ENCODE peak calls at places on chromosome 9, in ten cellular contexts. One of them, this sample, is unnamed.
A peak's percentile ranks its signal among the peaks of the same experiment; 100 is the strongest.

GRCh38 chr9:106994463-106994862 is 131.5 kb downstream of the ZNF462 start:
- DNase-seq in coronary artery: no peak
- DNase-seq in epithelial cell of proximal tubule: no peak
- DNase-seq in neuronal stem cell: no peak
- DNase-seq in adipocyte: no peak
- DNase-seq in left lung: no peak
- DNase-seq in IMR-90: no peak
- DNase-seq in fibroblast of mammary gland: no peak
- DNase-seq in fibroblast of the aortic adventitia: peak; percentile 0
- DNase-seq in A549: no peak
- DNase-seq in this sample: no peak

GRCh38 chr9:134503301-134504105 is 138.1 kb upstream of the COL5A1 start:
- DNase-seq in coronary artery: no peak
- DNase-seq in epithelial cell of proximal tubule: no peak
- DNase-seq in neuronal stem cell: no peak
- DNase-seq in adipocyte: no peak
- DNase-seq in left lung: no peak
- DNase-seq in IMR-90: no peak
- DNase-seq in fibroblast of mammary gland: no peak
- DNase-seq in fibroblast of the aortic adventitia: peak; percentile 12
- DNase-seq in A549: no peak
- DNase-seq in this sample: no peak

GRCh38 chr9:281753-282645 is 67.3 kb downstream of the DOCK8 start:
- DNase-seq in coronary artery: no peak
- DNase-seq in epithelial cell of proximal tubule: no peak
- DNase-seq in neuronal stem cell: no peak
- DNase-seq in adipocyte: no peak
- DNase-seq in left lung: no peak
- DNase-seq in IMR-90: no peak
- DNase-seq in fibroblast of mammary gland: no peak
- DNase-seq in fibroblast of the aortic adventitia: no peak
- DNase-seq in A549: no peak
- DNase-seq in this sample: peak; percentile 67

GRCh38 chr9:37200572-37201005 is 80.2 kb downstream of the ZCCHC7 start:
- DNase-seq in coronary artery: no peak
- DNase-seq in epithelial cell of proximal tubule: no peak
- DNase-seq in neuronal stem cell: no peak
- DNase-seq in adipocyte: peak; percentile 71
- DNase-seq in left lung: no peak
- DNase-seq in IMR-90: peak; percentile 70
- DNase-seq in fibroblast of mammary gland: peak; percentile 35
- DNase-seq in fibroblast of the aortic adventitia: peak; percentile 59
- DNase-seq in A549: no peak
- DNase-seq in this sample: no peak

GRCh38 chr9:127520941-127521918 is 69.9 kb downstream of the LRSAM1 start:
- DNase-seq in coronary artery: peak; percentile 74
- DNase-seq in epithelial cell of proximal tubule: no peak
- DNase-seq in neuronal stem cell: no peak
- DNase-seq in adipocyte: peak; percentile 66
- DNase-seq in left lung: no peak
- DNase-seq in IMR-90: peak; percentile 83
- DNase-seq in fibroblast of mammary gland: peak; percentile 87
- DNase-seq in fibroblast of the aortic adventitia: peak; percentile 88
- DNase-seq in A549: no peak
- DNase-seq in this sample: no peak

GRCh38 chr9:34647084-34647403 is 569 bp downstream of the GALT start:
- DNase-seq in coronary artery: no peak
- DNase-seq in epithelial cell of proximal tubule: no peak
- DNase-seq in neuronal stem cell: no peak
- DNase-seq in adipocyte: no peak
- DNase-seq in left lung: no peak
- DNase-seq in IMR-90: no peak
- DNase-seq in fibroblast of mammary gland: no peak
- DNase-seq in fibroblast of the aortic adventitia: no peak
- DNase-seq in A549: no peak
- DNase-seq in this sample: no peak

GRCh38 chr9:117462926-117463325 is 48.1 kb upstream of the ASTN2 start:
- DNase-seq in coronary artery: no peak
- DNase-seq in epithelial cell of proximal tubule: no peak
- DNase-seq in neuronal stem cell: no peak
- DNase-seq in adipocyte: no peak
- DNase-seq in left lung: no peak
- DNase-seq in IMR-90: no peak
- DNase-seq in fibroblast of mammary gland: no peak
- DNase-seq in fibroblast of the aortic adventitia: no peak
- DNase-seq in A549: no peak
- DNase-seq in this sample: no peak

GRCh38 chr9:98922721-98923435 is 20.8 kb upstream of the COL15A1 start:
- DNase-seq in coronary artery: no peak
- DNase-seq in epithelial cell of proximal tubule: no peak
- DNase-seq in neuronal stem cell: no peak
- DNase-seq in adipocyte: peak; percentile 31
- DNase-seq in left lung: no peak
- DNase-seq in IMR-90: peak; percentile 42
- DNase-seq in fibroblast of mammary gland: no peak
- DNase-seq in fibroblast of the aortic adventitia: no peak
- DNase-seq in A549: no peak
- DNase-seq in this sample: no peak

GRCh38 chr9:126152622-126153362 is 173.8 kb upstream of the MVB12B start:
- DNase-seq in coronary artery: no peak
- DNase-seq in epithelial cell of proximal tubule: no peak
- DNase-seq in neuronal stem cell: no peak
- DNase-seq in adipocyte: no peak
- DNase-seq in left lung: no peak
- DNase-seq in IMR-90: no peak
- DNase-seq in fibroblast of mammary gland: no peak
- DNase-seq in fibroblast of the aortic adventitia: no peak
- DNase-seq in A549: no peak
- DNase-seq in this sample: no peak

GRCh38 chr9:72661401-72662135 is 140.2 kb downstream of the TMC1 start:
- DNase-seq in coronary artery: no peak
- DNase-seq in epithelial cell of proximal tubule: no peak
- DNase-seq in neuronal stem cell: no peak
- DNase-seq in adipocyte: peak; percentile 63
- DNase-seq in left lung: no peak
- DNase-seq in IMR-90: peak; percentile 64
- DNase-seq in fibroblast of mammary gland: peak; percentile 73
- DNase-seq in fibroblast of the aortic adventitia: peak; percentile 68
- DNase-seq in A549: no peak
- DNase-seq in this sample: no peak

GRCh38 chr9:86721843-86722705 is 225.2 kb downstream of the GAS1 start:
- DNase-seq in coronary artery: no peak
- DNase-seq in epithelial cell of proximal tubule: no peak
- DNase-seq in neuronal stem cell: no peak
- DNase-seq in adipocyte: peak; percentile 94
- DNase-seq in left lung: peak; percentile 39
- DNase-seq in IMR-90: peak; percentile 93
- DNase-seq in fibroblast of mammary gland: peak; percentile 97
- DNase-seq in fibroblast of the aortic adventitia: peak; percentile 99
- DNase-seq in A549: no peak
- DNase-seq in this sample: peak; percentile 29

GRCh38 chr9:38360880-38361836 is 31.3 kb upstream of the ALDH1B1 start:
- DNase-seq in coronary artery: no peak
- DNase-seq in epithelial cell of proximal tubule: no peak
- DNase-seq in neuronal stem cell: no peak
- DNase-seq in adipocyte: no peak
- DNase-seq in left lung: no peak
- DNase-seq in IMR-90: no peak
- DNase-seq in fibroblast of mammary gland: no peak
- DNase-seq in fibroblast of the aortic adventitia: peak; percentile 14
- DNase-seq in A549: no peak
- DNase-seq in this sample: no peak

GRCh38 chr9:112753725-112754124 is 3.2 kb downstream of the SNX30 start:
- DNase-seq in coronary artery: no peak
- DNase-seq in epithelial cell of proximal tubule: no peak
- DNase-seq in neuronal stem cell: no peak
- DNase-seq in adipocyte: peak; percentile 89
- DNase-seq in left lung: no peak
- DNase-seq in IMR-90: peak; percentile 94
- DNase-seq in fibroblast of mammary gland: peak; percentile 87
- DNase-seq in fibroblast of the aortic adventitia: peak; percentile 87
- DNase-seq in A549: no peak
- DNase-seq in this sample: no peak

GRCh38 chr9:110536802-110537201 is 42.7 kb downstream of the SVEP1 start:
- DNase-seq in coronary artery: no peak
- DNase-seq in epithelial cell of proximal tubule: no peak
- DNase-seq in neuronal stem cell: no peak
- DNase-seq in adipocyte: peak; percentile 85
- DNase-seq in left lung: no peak
- DNase-seq in IMR-90: peak; percentile 86
- DNase-seq in fibroblast of mammary gland: peak; percentile 95
- DNase-seq in fibroblast of the aortic adventitia: peak; percentile 97
- DNase-seq in A549: no peak
- DNase-seq in this sample: no peak
- H3K4me3 ChIP-seq in coronary artery: no peak overlapping the region
- H3K4me3 ChIP-seq in epithelial cell of proximal tubule: no peak overlapping the region
- H3K4me3 ChIP-seq in neuronal stem cell: no peak overlapping the region
- H3K4me3 ChIP-seq in adipocyte: peak overlapping the region; percentile 36
- H3K4me3 ChIP-seq in left lung: no peak overlapping the region
- H3K4me3 ChIP-seq in IMR-90: no peak overlapping the region
- H3K4me3 ChIP-seq in fibroblast of mammary gland: no peak overlapping the region
- H3K4me3 ChIP-seq in fibroblast of the aortic adventitia: no peak overlapping the region
- H3K4me3 ChIP-seq in A549: no peak overlapping the region
- H3K4me3 ChIP-seq in this sample: no peak overlapping the region

DNA sequence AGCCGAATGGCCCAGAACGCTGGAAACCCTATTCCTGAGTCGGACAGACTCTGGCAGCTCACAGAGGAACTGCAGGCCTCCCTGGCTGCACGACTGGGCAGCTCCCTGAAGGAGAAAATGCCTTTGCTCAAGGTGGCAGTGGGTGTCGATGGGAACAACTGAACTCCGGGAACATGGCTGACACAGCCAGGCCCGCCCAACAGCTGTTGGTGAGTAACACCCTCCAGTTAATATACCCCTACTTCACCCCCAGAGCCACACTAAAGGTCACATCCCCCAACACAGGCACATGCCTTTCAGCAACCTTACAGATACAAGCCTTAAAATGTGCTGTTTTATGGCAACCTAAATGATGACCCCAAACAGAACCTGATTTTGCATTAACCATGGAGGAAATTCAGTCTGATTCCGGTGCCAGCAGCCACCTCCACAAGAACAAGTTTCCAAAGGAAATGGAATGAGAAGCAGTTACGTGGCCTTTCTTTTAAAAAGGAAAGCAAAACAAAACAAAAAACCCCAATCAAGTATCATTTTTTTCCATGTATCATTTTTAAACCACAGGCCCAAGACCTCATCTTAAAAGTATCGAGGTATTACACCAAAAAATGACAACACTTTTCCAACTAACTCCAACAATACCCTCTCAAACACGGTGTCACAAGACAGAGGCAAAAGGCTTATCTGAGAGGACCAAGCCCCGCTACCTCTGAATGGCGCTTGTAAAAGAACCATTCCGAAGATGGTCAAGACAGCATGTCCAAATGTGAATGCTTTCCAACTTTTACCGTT is 3.1 kb downstream of the KLF9 start:
- DNase-seq in coronary artery: peak; percentile 88
- DNase-seq in epithelial cell of proximal tubule: no peak
- DNase-seq in neuronal stem cell: no peak
- DNase-seq in adipocyte: peak; percentile 78
- DNase-seq in left lung: peak; percentile 50
- DNase-seq in IMR-90: peak; percentile 75
- DNase-seq in fibroblast of mammary gland: peak; percentile 93
- DNase-seq in fibroblast of the aortic adventitia: peak; percentile 87
- DNase-seq in A549: no peak
- DNase-seq in this sample: peak; percentile 65
- H3K4me3 ChIP-seq in coronary artery: peak overlapping the region; percentile 99
- H3K4me3 ChIP-seq in epithelial cell of proximal tubule: peak overlapping the region; percentile 87
- H3K4me3 ChIP-seq in neuronal stem cell: no peak overlapping the region
- H3K4me3 ChIP-seq in adipocyte: peak overlapping the region; percentile 98
- H3K4me3 ChIP-seq in left lung: peak overlapping the region; percentile 81
- H3K4me3 ChIP-seq in IMR-90: peak overlapping the region; percentile 85
- H3K4me3 ChIP-seq in fibroblast of mammary gland: peak overlapping the region; percentile 99
- H3K4me3 ChIP-seq in fibroblast of the aortic adventitia: peak overlapping the region; percentile 95
- H3K4me3 ChIP-seq in A549: no peak overlapping the region
- H3K4me3 ChIP-seq in this sample: peak overlapping the region; percentile 83

GRCh38 chr9:129751841-129752801 is 721 bp downstream of the PTGES start:
- DNase-seq in coronary artery: no peak
- DNase-seq in epithelial cell of proximal tubule: no peak
- DNase-seq in neuronal stem cell: no peak
- DNase-seq in adipocyte: peak; percentile 42
- DNase-seq in left lung: peak; percentile 45
- DNase-seq in IMR-90: no peak
- DNase-seq in fibroblast of mammary gland: no peak
- DNase-seq in fibroblast of the aortic adventitia: peak; percentile 45
- DNase-seq in A549: no peak
- DNase-seq in this sample: peak; percentile 37
- H3K4me3 ChIP-seq in coronary artery: peak overlapping the region; percentile 65
- H3K4me3 ChIP-seq in epithelial cell of proximal tubule: peak overlapping the region; percentile 24
- H3K4me3 ChIP-seq in neuronal stem cell: no peak overlapping the region
- H3K4me3 ChIP-seq in adipocyte: peak overlapping the region; percentile 90
- H3K4me3 ChIP-seq in left lung: peak overlapping the region; percentile 26
- H3K4me3 ChIP-seq in IMR-90: peak overlapping the region; percentile 31
- H3K4me3 ChIP-seq in fibroblast of mammary gland: peak overlapping the region; percentile 51
- H3K4me3 ChIP-seq in fibroblast of the aortic adventitia: peak overlapping the region; percentile 63
- H3K4me3 ChIP-seq in A549: peak overlapping the region; percentile 51
- H3K4me3 ChIP-seq in this sample: no peak overlapping the region

GRCh38 chr9:136326061-136326776 is 1.1 kb upstream of the GPSM1 start:
- DNase-seq in coronary artery: no peak
- DNase-seq in epithelial cell of proximal tubule: no peak
- DNase-seq in neuronal stem cell: no peak
- DNase-seq in adipocyte: peak; percentile 95
- DNase-seq in left lung: no peak
- DNase-seq in IMR-90: peak; percentile 92
- DNase-seq in fibroblast of mammary gland: peak; percentile 82
- DNase-seq in fibroblast of the aortic adventitia: peak; percentile 79
- DNase-seq in A549: no peak
- DNase-seq in this sample: no peak
- H3K4me3 ChIP-seq in coronary artery: peak overlapping the region; percentile 82
- H3K4me3 ChIP-seq in epithelial cell of proximal tubule: no peak overlapping the region
- H3K4me3 ChIP-seq in neuronal stem cell: peak overlapping the region; percentile 92
- H3K4me3 ChIP-seq in adipocyte: no peak overlapping the region
- H3K4me3 ChIP-seq in left lung: no peak overlapping the region
- H3K4me3 ChIP-seq in IMR-90: no peak overlapping the region
- H3K4me3 ChIP-seq in fibroblast of mammary gland: no peak overlapping the region
- H3K4me3 ChIP-seq in fibroblast of the aortic adventitia: peak overlapping the region; percentile 86
- H3K4me3 ChIP-seq in A549: no peak overlapping the region
- H3K4me3 ChIP-seq in this sample: no peak overlapping the region

This sample was measured in small intestine.